ENCODE peak calls at places on chromosomes 12 and 14, in five cellular contexts. U, B, E, I and L are unnamed samples.
A peak's percentile ranks its signal among the peaks of the same experiment; 100 is the strongest.

GRCh38 chr12:6662906-6663742 is at the start of gene ING4:
- DNase-seq in I (peak; percentile 100), B (peak; percentile 98), E (peak; percentile 95), U (peak; percentile 100), L (peak; percentile 99)

GRCh38 chr14:65860956-65861631 is 448.6 kb downstream of the FUT8 start:
- DNase-seq in U (no peak), I (no peak), E (peak; percentile 32), B (no peak), L (no peak)

GRCh38 chr14:104749111-104749649 is 3.8 kb upstream of the SIVA1 start:
- DNase-seq in U (no peak), B (no peak), E (no peak), I (peak; percentile 43), L (peak; percentile 73)

GRCh38 chr14:100827751-100828447 is 2.0 kb downstream of the MEG3 start:
- DNase-seq in E (no peak), B (peak; percentile 62), I (no peak), U (no peak), L (no peak)

GRCh38 chr12:89756638-89757321 is 48.1 kb upstream of the ATP2B1 start:
- DNase-seq in U (peak; percentile 86), I (peak; percentile 74), E (no peak), B (no peak), L (no peak)

GRCh38 chr14:50082784-50083466 is 33.4 kb downstream of the VCPKMT start:
- DNase-seq in B (no peak), U (no peak), E (peak; percentile 82), I (peak; percentile 58), L (no peak)

GRCh38 chr12:111767362-111768158 is 827 bp downstream of the ALDH2 start:
- DNase-seq in I (no peak), U (no peak), E (no peak), B (no peak), L (no peak)

GRCh38 chr12:83313827-83314226 is 627.1 kb downstream of the TMTC2 start:
- DNase-seq in U (no peak), E (no peak), I (no peak), B (no peak), L (no peak)

GRCh38 chr12:104049278-104050257 is at the start of gene GLT8D2:
- DNase-seq in I (no peak), U (peak; percentile 60), B (peak; percentile 30), E (no peak), L (no peak)

GRCh38 chr14:99518441-99519346 is 37.5 kb downstream of the CCNK start:
- DNase-seq in I (peak; percentile 72), E (peak; percentile 80), B (peak; percentile 91), U (peak; percentile 67), L (peak; percentile 25)

GRCh38 chr12:123897221-123897620 is 75.4 kb downstream of the CCDC92 start:
- DNase-seq in E (no peak), B (no peak), I (no peak), U (peak; percentile 15), L (no peak)

GRCh38 chr12:61857968-61858367 is 402.2 kb upstream of the USP15 start:
- DNase-seq in E (no peak), I (no peak), U (no peak), B (no peak), L (no peak)

GRCh38 chr14:105419055-105419304 is 647 bp upstream of the MTA1 start:
- DNase-seq in E (no peak), B (no peak), I (no peak), U (no peak), L (no peak)

GRCh38 chr14:22485178-22485577 is 103.8 kb downstream of the DAD1 start:
- DNase-seq in E (no peak), B (no peak), I (no peak), U (no peak), L (no peak)

GRCh38 chr12:30882706-30883105 is 43.8 kb upstream of the TSPAN11 start:
- DNase-seq in U (peak; percentile 32), B (no peak), I (peak; percentile 5), E (no peak), L (no peak)

GRCh38 chr14:61502459-61503093 is 181.2 kb downstream of the PRKCH start:
- DNase-seq in B (no peak), U (no peak), E (no peak), I (peak; percentile 41), L (no peak)

GRCh38 chr14:63895510-63895909 is 42.7 kb downstream of the SYNE2 start:
- DNase-seq in B (no peak), U (no peak), E (no peak), I (no peak), L (no peak)

GRCh38 chr12:116539905-116540482 is 19.2 kb upstream of the MAP1LC3B2 start:
- DNase-seq in I (no peak), B (peak; percentile 59), U (peak; percentile 95), E (no peak), L (peak; percentile 55)

GRCh38 chr14:59273737-59274136 is 85.3 kb downstream of the DAAM1 start:
- DNase-seq in U (no peak), I (no peak), B (no peak), E (no peak), L (no peak)

GRCh38 chr12:49539406-49540228 is 787 bp downstream of the KCNH3 start:
- DNase-seq in U (no peak), B (no peak), I (no peak), E (no peak), L (no peak)

GRCh38 chr12:120470150-120470817 is 736 bp upstream of the SRSF9 start:
- DNase-seq in B (no peak), U (peak; percentile 28), I (peak; percentile 34), E (no peak), L (no peak)

GRCh38 chr12:47772094-47772660 is 861 bp upstream of the SLC48A1 start:
- DNase-seq in I (no peak), E (no peak), B (no peak), U (no peak), L (peak; percentile 68)

DNA sequence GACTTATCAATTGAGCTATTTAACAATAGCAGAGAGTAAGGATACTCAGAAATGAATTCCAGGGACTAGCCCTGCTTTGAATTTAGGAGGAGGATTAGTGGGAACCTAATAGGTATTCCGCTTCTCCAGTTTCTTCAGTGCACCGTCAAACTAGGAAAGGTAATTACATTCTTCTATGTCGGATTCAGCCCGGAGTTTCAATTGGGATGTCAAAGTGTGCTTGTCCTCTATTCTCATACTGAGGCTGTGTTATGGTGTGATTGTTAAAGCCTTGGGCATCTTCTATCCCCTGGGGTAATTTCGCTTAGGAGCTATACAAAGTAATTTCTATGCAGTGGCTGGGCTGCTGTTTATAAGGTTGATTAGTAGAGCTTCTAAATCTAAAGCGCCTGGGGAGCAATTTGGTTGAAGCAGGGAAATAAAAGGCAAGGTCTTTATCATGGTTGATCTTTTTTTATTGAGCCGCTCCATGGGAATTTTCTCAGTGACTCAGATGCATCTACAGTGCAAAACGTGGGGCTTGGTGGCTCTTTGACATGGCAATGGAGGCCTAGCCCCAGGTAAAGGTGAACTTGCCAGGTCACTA is 399.6 kb downstream of the ZFP36L1 start:
- DNase-seq in E (no peak), B (no peak), I (no peak), U (no peak), L (no peak)
- H3K27ac ChIP-seq in E (no peak overlapping the region), B (no peak overlapping the region), I (no peak overlapping the region), U (no peak overlapping the region), L (peak overlapping the region; percentile 58)

GRCh38 chr14:72609205-72609916 is 284.5 kb downstream of the DPF3 start:
- DNase-seq in B (no peak), I (no peak), U (no peak), E (no peak), L (no peak)
- H3K27ac ChIP-seq in B (no peak overlapping the region), I (no peak overlapping the region), U (no peak overlapping the region), E (no peak overlapping the region), L (no peak overlapping the region)

DNA sequence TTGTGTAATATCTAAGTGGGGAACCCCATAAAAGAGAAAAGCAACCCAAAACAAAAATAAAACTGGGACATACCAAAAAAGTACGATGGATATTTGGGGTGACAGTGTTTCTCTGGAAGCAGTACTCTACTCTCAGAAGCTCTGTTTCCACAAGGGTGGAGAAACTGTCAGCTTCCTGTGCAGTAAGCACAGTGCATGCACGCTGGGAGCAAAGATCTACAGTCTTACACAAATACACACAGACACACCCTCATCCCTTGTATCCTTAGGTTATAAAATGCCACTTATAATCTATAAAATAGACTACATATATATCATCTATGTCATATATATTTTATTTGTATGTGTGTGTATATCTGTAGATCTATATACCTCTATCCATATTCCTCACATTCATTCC is 225.8 kb upstream of the SOX5 start:
- DNase-seq in E (no peak), B (no peak), I (no peak), U (no peak), L (no peak)
- H3K27ac ChIP-seq in E (no peak overlapping the region), B (no peak overlapping the region), I (no peak overlapping the region), U (no peak overlapping the region), L (no peak overlapping the region)

GRCh38 chr12:108755481-108755880 is 24.2 kb upstream of the CORO1C start:
- DNase-seq in B (no peak), E (no peak), I (no peak), U (no peak), L (no peak)

GRCh38 chr12:108753969-108754368 is 22.7 kb upstream of the CORO1C start:
- DNase-seq in E (no peak), B (no peak), I (no peak), U (no peak), L (no peak)

GRCh38 chr12:108756421-108756820 is 25.1 kb upstream of the CORO1C start:
- DNase-seq in E (no peak), B (no peak), U (no peak), I (no peak), L (no peak)

GRCh38 chr12:108750471-108751402 is 19.4 kb upstream of the CORO1C start:
- DNase-seq in B (no peak), I (no peak), U (peak; percentile 72), E (no peak), L (no peak)

GRCh38 chr12:108752387-108752786 is 21.1 kb upstream of the CORO1C start:
- DNase-seq in B (no peak), E (no peak), U (peak; percentile 62), I (no peak), L (no peak)
- H3K27ac ChIP-seq in B (no peak overlapping the region), E (no peak overlapping the region), U (peak overlapping the region; percentile 29), I (no peak overlapping the region), L (no peak overlapping the region)

GRCh38 chr12:108514973-108515814 is at the start of gene FICD:
- DNase-seq in I (peak; percentile 99), U (peak; percentile 100), B (peak; percentile 100), E (peak; percentile 100), L (peak; percentile 100)
- H3K27ac ChIP-seq in I (no peak within 1 kb of the TSS), U (peak within 1 kb of the TSS; percentile 62), B (peak within 1 kb of the TSS; percentile 78), E (peak within 1 kb of the TSS; percentile 74), L (peak within 1 kb of the TSS; percentile 73)

GRCh38 chr12:14769462-14769836 is 33.8 kb downstream of the WBP11 start:
- DNase-seq in B (peak; percentile 61), I (peak; percentile 78), E (no peak), U (no peak), L (no peak)
- H3K27ac ChIP-seq in B (peak overlapping the region; percentile 98), I (peak overlapping the region; percentile 95), E (peak overlapping the region; percentile 99), U (peak overlapping the region; percentile 82), L (peak overlapping the region; percentile 62)

GRCh38 chr14:32074887-32075572 is 2.1 kb upstream of the ARHGAP5 start:
- DNase-seq in E (no peak), I (no peak), U (no peak), B (no peak), L (no peak)
- H3K27ac ChIP-seq in E (no peak overlapping the region), I (no peak overlapping the region), U (no peak overlapping the region), B (peak overlapping the region; percentile 96), L (no peak overlapping the region)